ENCODE peak calls at places on chromosomes 4 and X, in seven cellular contexts. T, H, M, K, S, O and C are unnamed samples.

GRCh38 chr4:73897380-73898136 is 28.4 kb downstream of the CXCL1 start:
- DNase-seq in S (no peak), T (no peak), O (no peak), K (no peak), H (no peak), M (peak; percentile 82), C (no peak)

GRCh38 chrX:11395859-11396258 is 102.6 kb downstream of the AMELX start:
- DNase-seq in T (no peak), M (no peak), S (no peak), H (no peak), K (no peak), O (no peak), C (no peak)

GRCh38 chrX:28590394-28590793 is 3.1 kb downstream of the IL1RAPL1 start:
- DNase-seq in O (no peak), K (no peak), H (no peak), T (no peak), S (no peak), M (peak; percentile 53), C (no peak)

GRCh38 chrX:13220916-13221315 is 98.9 kb downstream of the ATXN3L start:
- DNase-seq in S (no peak), O (no peak), H (peak; percentile 71), K (no peak), T (peak; percentile 49), M (peak; percentile 63), C (no peak)

GRCh38 chr4:6464842-6465588 is 7.4 kb downstream of the PPP2R2C start:
- DNase-seq in S (no peak), O (no peak), M (no peak), T (no peak), K (no peak), H (peak; percentile 48), C (no peak)

GRCh38 chr4:105145913-105146285 is 777 bp upstream of the TET2 start:
- DNase-seq in O (peak; percentile 41), S (no peak), K (no peak), H (no peak), T (no peak), M (no peak), C (no peak)

GRCh38 chrX:102934624-102935023 is 2.4 kb upstream of the RAB40AL start:
- DNase-seq in H (peak; percentile 67), K (no peak), M (peak; percentile 30), S (no peak), T (peak; percentile 25), O (no peak), C (no peak)

GRCh38 chr4:134278675-134279074 is 77.1 kb upstream of the PABPC4L start:
- DNase-seq in O (no peak), T (no peak), K (no peak), H (peak; percentile 6), M (no peak), S (no peak), C (no peak)

GRCh38 chr4:108849611-108850406 is 87.0 kb upstream of the ETNPPL start:
- DNase-seq in M (peak; percentile 77), K (no peak), O (no peak), S (no peak), H (peak; percentile 78), T (peak; percentile 44), C (no peak)
- H3K27ac ChIP-seq in M (no peak overlapping the region), K (no peak overlapping the region), O (no peak overlapping the region), S (peak overlapping the region; percentile 56), H (peak overlapping the region; percentile 59), T (peak overlapping the region; percentile 54), C (no peak overlapping the region)

DNA sequence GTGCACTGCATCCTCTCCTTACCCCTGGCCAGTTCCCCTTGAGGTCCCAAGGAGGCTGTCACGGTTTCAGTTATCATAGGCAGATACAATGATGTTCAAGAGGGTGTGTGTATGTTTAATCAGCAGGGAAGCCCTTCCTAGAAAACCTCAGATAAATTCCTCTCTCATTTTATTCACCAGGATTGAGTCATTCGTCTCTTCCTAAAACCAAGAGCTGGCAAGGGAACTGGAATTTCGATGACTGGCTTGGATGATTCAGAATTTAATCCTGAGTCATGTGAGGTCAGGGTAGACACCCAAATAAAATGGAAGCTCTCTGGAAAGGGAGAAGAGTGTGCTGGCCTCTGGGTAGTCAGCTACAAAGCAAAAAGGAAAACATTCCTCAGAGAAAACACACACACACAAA is 106.2 kb upstream of the RAPGEF2 start:
- DNase-seq in K (no peak), S (peak; percentile 76), O (no peak), H (peak; percentile 97), M (peak; percentile 95), T (peak; percentile 94), C (no peak)
- H3K27ac ChIP-seq in K (no peak overlapping the region), S (peak overlapping the region; percentile 62), O (no peak overlapping the region), H (peak overlapping the region; percentile 78), M (no peak overlapping the region), T (peak overlapping the region; percentile 57), C (no peak overlapping the region)

GRCh38 chr4:168716411-168717129 is 219.7 kb downstream of the PALLD start:
- DNase-seq in O (no peak), M (no peak), K (no peak), S (no peak), T (no peak), H (no peak), C (no peak)
- H3K27ac ChIP-seq in O (no peak overlapping the region), M (no peak overlapping the region), K (peak overlapping the region; percentile 56), S (no peak overlapping the region), T (no peak overlapping the region), H (no peak overlapping the region), C (no peak overlapping the region)

GRCh38 chr4:180770265-180770664 is 1472.9 kb upstream of the TENM3 start:
- DNase-seq in O (no peak), M (no peak), S (no peak), H (no peak), K (no peak), T (no peak), C (no peak)

GRCh38 chr4:180767330-180767729 is 1475.9 kb upstream of the TENM3 start:
- DNase-seq in H (no peak), O (no peak), T (no peak), K (no peak), M (no peak), S (no peak), C (no peak)

GRCh38 chr4:180768610-180769009 is 1474.6 kb upstream of the TENM3 start:
- DNase-seq in O (no peak), K (no peak), H (no peak), S (no peak), M (no peak), T (no peak), C (no peak)

GRCh38 chr4:180766903-180767302 is 1476.3 kb upstream of the TENM3 start:
- DNase-seq in H (no peak), S (no peak), O (no peak), M (no peak), T (no peak), K (no peak), C (no peak)
- H3K27ac ChIP-seq in H (no peak overlapping the region), S (no peak overlapping the region), O (no peak overlapping the region), M (no peak overlapping the region), T (no peak overlapping the region), K (no peak overlapping the region), C (no peak overlapping the region)

GRCh38 chr4:140693577-140693976 is 62.6 kb downstream of the TBC1D9 start:
- DNase-seq in S (no peak), K (no peak), H (no peak), O (no peak), M (peak; percentile 44), T (no peak), C (no peak)

GRCh38 chr4:140695483-140695882 is 60.7 kb downstream of the TBC1D9 start:
- DNase-seq in O (no peak), T (no peak), K (no peak), S (no peak), H (no peak), M (no peak), C (no peak)

GRCh38 chr4:140702096-140702757 is 54.0 kb downstream of the TBC1D9 start:
- DNase-seq in K (no peak), O (no peak), S (no peak), M (no peak), T (no peak), H (no peak), C (no peak)

GRCh38 chr4:140703463-140703862 is 52.7 kb downstream of the TBC1D9 start:
- DNase-seq in K (no peak), S (no peak), M (peak; percentile 76), T (no peak), O (no peak), H (no peak), C (no peak)

DNA sequence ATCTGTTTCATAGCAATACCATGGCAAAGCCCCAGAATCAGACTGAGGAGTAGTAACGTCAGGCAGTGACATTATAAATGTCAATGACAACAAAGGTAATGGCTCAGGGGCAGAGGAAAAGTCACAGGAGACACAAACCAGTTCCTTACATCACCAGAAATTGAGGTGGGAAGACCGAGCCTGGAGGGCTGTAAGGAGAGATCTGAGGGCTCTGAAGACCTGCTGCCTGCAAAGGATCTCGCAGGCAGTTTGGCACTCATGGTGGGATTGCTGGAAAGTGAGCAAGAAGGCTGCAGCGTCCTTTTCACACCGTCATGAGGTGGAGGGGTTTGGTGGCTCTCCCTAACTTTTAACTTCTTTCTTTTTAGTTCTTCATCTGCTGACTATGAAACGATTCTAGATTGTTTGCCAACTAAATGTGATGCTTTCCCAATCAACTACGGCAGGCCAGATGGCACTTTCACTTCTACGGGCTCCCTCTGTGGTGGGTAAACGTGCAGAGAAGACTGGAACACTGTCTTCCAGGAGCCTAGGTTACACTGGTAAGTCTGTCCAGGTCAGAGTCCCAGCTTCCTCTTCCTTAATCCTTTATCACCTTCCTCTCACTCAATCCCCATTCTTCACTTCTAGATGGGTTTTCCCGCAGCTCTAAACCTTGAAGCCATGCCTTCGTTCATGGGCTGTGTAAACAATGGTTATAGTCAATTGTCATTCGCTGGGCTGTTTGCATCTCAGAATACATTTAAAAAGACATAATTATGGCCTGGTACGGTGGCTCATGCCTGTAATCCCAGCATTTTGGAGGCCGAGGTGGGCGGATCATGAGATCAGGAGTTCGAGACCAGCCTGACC is 58.2 kb downstream of the TBC1D9 start:
- DNase-seq in M (no peak), K (no peak), T (no peak), H (no peak), O (no peak), S (no peak), C (no peak)
- H3K27ac ChIP-seq in M (no peak overlapping the region), K (no peak overlapping the region), T (no peak overlapping the region), H (no peak overlapping the region), O (no peak overlapping the region), S (no peak overlapping the region), C (no peak overlapping the region)

GRCh38 chrX:153952373-153953026 is 8.1 kb upstream of the RENBP start:
- DNase-seq in M (no peak), T (no peak), K (no peak), O (no peak), H (no peak), S (no peak), C (no peak)
- H3K27ac ChIP-seq in M (no peak overlapping the region), T (no peak overlapping the region), K (peak overlapping the region; percentile 68), O (no peak overlapping the region), H (no peak overlapping the region), S (no peak overlapping the region), C (no peak overlapping the region)

DNA sequence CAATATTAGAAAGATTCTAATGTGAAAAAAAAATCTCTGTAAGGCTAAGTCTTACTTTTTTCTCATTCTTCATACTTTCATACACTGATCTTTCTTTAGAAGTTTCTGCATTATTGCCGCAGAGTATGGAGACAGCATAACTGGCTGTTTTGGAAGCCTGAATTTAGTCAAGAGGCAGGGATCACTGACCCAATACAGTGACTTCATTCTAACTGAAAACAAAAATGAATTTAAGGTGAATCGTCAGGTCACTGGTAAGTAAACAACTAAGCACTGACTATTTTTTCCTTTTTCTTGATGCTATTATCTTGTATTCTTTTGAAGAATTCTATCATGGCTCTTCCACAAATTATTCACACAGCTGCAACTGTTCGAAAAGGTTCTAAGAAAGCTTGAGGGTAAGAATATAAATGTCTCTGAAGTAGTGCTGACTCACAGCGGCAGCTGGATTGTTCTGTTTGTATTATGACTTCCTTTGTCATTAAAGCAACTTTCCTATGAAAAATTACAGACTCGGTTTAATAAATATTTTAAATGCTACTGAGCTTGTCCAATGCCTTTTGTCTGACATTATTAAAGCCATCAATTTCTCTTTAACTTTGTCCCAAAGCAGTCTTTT is 609.3 kb downstream of the FSTL5 start:
- DNase-seq in T (peak; percentile 71), K (no peak), M (peak; percentile 78), H (peak; percentile 59), O (no peak), S (no peak), C (no peak)
- H3K27ac ChIP-seq in T (peak overlapping the region; percentile 67), K (no peak overlapping the region), M (no peak overlapping the region), H (no peak overlapping the region), O (no peak overlapping the region), S (peak overlapping the region; percentile 46), C (no peak overlapping the region)